ENCODE peak calls at places on chromosomes 5 and 9, in six cellular contexts. W is IMR-90, Z is H1, N is H9, Q is mesenchymal stem cell, L is trophoblast cell. S is an unnamed sample.

GRCh38 chr5:58281189-58281588 is 178.7 kb downstream of the PLK2 start:
- DNase-seq in W (no peak), Z (no peak), N (no peak), Q (no peak), L (no peak), S (no peak)

GRCh38 chr5:179130101-179130681 is 70.0 kb downstream of the ZNF354C start:
- DNase-seq in W (no peak), Z (no peak), N (no peak), Q (no peak), L (no peak), S (no peak)

GRCh38 chr5:135439426-135440205 is 7.5 kb downstream of the DCANP1 start:
- DNase-seq in W (no peak), Z (no peak), N (peak; percentile 12), Q (no peak), L (no peak), S (no peak)

GRCh38 chr5:7393921-7394799 is 1.8 kb upstream of the ADCY2 start:
- DNase-seq in W (no peak), Z (no peak), N (peak; percentile 56), Q (no peak), L (no peak), S (no peak)

GRCh38 chr9:2138646-2139045 is 123.5 kb downstream of the SMARCA2 start:
- DNase-seq in W (no peak), Z (no peak), N (no peak), Q (no peak), L (no peak), S (no peak)

GRCh38 chr9:107044872-107045271 is 181.9 kb downstream of the ZNF462 start:
- DNase-seq in W (no peak), Z (no peak), N (no peak), Q (no peak), L (no peak), S (no peak)

GRCh38 chr5:33848554-33848953 is 43.2 kb downstream of the ADAMTS12 start:
- DNase-seq in W (no peak), Z (no peak), N (no peak), Q (no peak), L (no peak), S (no peak)

GRCh38 chr9:16029796-16030363 is 477.0 kb downstream of the CCDC171 start:
- DNase-seq in W (no peak), Z (no peak), N (no peak), Q (no peak), L (no peak), S (no peak)

GRCh38 chr5:81852277-81853004 is 101.5 kb upstream of the SSBP2 start:
- DNase-seq in W (peak; percentile 34), Z (no peak), N (peak; percentile 78), Q (peak; percentile 66), L (no peak), S (peak; percentile 29)

GRCh38 chr5:117999939-118000549 is 988.3 kb downstream of the DTWD2 start:
- DNase-seq in W (no peak), Z (no peak), N (no peak), Q (peak; percentile 61), L (no peak), S (no peak)

GRCh38 chr9:91945277-91946074 is 4.6 kb downstream of the ROR2 start:
- DNase-seq in W (peak; percentile 82), Z (no peak), N (no peak), Q (peak; percentile 79), L (no peak), S (no peak)

GRCh38 chr5:131418846-131419245 is 155.0 kb downstream of the CDC42SE2 start:
- DNase-seq in W (no peak), Z (no peak), N (no peak), Q (no peak), L (no peak), S (no peak)

GRCh38 chr5:21820527-21820926 is 1032.6 kb downstream of the CDH12 start:
- DNase-seq in W (no peak), Z (no peak), N (no peak), Q (no peak), L (no peak), S (no peak)

GRCh38 chr9:35079041-35079425 is 709 bp downstream of the FANCG start:
- DNase-seq in W (no peak), Z (no peak), N (no peak), Q (no peak), L (no peak), S (no peak)

GRCh38 chr9:114946013-114946412 is 15.6 kb upstream of the TNFSF8 start:
- DNase-seq in W (no peak), Z (no peak), N (no peak), Q (no peak), L (no peak), S (no peak)
- H3K14ac ChIP-seq in W (no peak overlapping the region), Z (no peak overlapping the region), N (no peak overlapping the region), Q (no peak overlapping the region), L (no peak overlapping the region), S (no peak overlapping the region)

GRCh38 chr5:141413540-141414069 is 818 bp downstream of the PCDHGA10 start:
- DNase-seq in W (no peak), Z (no peak), N (peak; percentile 31), Q (peak; percentile 12), L (no peak), S (no peak)
- H3K9ac ChIP-seq in W (no peak overlapping the region), Z (peak overlapping the region; percentile 38), N (no peak overlapping the region), Q (peak overlapping the region; percentile 85), L (no peak overlapping the region), S (no peak overlapping the region)

DNA sequence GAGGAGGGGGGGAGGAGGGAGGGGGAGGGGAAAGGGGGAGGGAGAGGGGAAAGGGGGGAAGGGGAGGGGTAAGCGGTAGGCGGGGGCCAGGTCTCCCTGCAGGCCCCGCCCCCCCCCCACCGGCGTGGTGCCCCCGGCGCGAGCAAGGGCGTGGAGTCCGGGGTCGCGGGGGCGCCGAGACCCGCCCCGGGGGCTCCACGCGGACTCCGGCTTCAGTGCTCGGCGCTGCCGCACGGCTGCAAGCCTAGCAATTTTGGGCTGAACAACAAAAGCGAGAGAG is 10.8 kb downstream of the C9orf50 start:
- DNase-seq in W (no peak), Z (no peak), N (no peak), Q (no peak), L (no peak), S (no peak)
- H4K8ac ChIP-seq in W (peak overlapping the region; percentile 96), Z (peak overlapping the region; percentile 29), N (no peak overlapping the region), Q (peak overlapping the region; percentile 79), L (peak overlapping the region; percentile 88), S (no peak overlapping the region)

DNA sequence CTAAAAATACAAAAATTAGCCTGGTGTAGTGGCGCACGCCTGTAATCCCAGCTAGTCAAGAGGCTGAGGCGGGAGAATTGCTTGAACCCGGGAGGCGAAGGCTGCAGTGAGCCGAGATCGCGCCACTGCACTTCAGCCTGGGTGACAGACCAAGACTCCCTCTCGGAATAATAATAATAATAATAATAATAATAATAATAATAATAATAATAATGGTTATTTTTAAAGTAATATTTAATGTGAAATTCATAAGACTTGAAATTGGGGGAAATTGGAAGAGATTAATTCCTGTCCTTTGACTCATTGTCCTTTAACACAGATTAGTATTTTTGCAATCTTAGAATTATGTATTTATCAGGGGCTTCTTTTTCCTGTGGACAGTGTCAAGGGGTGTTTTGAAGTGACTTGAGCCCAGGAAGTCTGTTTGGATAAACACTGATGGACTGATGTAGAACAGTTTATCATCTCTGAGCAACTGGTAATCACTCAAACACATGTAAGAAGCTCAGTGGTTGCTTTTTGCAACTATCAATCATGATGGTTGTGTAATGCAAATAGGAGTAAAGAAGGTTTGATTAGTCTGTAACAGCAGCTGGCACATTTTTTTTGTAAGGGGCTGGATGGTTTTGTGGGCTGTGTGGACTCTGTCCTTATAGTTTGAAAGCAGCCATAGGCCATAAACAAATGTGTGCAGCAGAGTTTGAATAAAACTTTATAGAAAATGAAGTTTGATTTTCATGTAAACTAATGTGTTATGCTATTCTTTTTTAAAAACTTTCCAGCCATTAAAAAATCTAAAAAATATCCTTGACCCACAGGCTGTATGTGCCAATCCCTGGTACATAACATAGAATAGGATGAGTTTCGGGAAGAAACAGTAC is 93.5 kb downstream of the F2RL2 start:
- DNase-seq in W (no peak), Z (no peak), N (no peak), Q (no peak), L (no peak), S (no peak)
- H3K14ac ChIP-seq in W (no peak overlapping the region), Z (no peak overlapping the region), N (no peak overlapping the region), Q (no peak overlapping the region), L (no peak overlapping the region), S (no peak overlapping the region)

S was measured in neuronal stem cell.